ENCODE peak calls at places on chromosomes 12 and 14, in five cellular contexts. K is progenitor cell of endocrine pancreas; X is hypothalamus; I is neural crest cell; P is activated T-helper 1 cell treated with anti-CD3 and anti-CD28 coated beads, Interleukin-12 subunit alpha, Interleukin-12 subunit beta, Interleukin-2, Interleukin-4 antibody, amounts not matched to agents 30 ng/mL and 10 ng/mL and 1 ng/mL, durations not matched to agents 14 hours and 24 hours and 36 hours. B is an unnamed sample.

GRCh38 chr14:89060191-89060590 is 235.7 kb downstream of the TTC8 start:
- DNase-seq in K (no peak), P (no peak), X (no peak), I (no peak), B (peak; percentile 47)

GRCh38 chr12:106760184-106760531 is 14.3 kb upstream of the RIC8B start:
- DNase-seq in K (no peak), P (peak; percentile 14), I (peak; percentile 40), X (peak; percentile 6), B (no peak)

GRCh38 chr12:68791897-68792481 is 16.0 kb upstream of the MDM2 start:
- DNase-seq in I (no peak), P (no peak), X (no peak), K (no peak), B (no peak)

GRCh38 chr12:65998536-65999530 is 131.7 kb downstream of the LLPH start:
- DNase-seq in I (no peak), P (no peak), K (no peak), X (no peak), B (no peak)

GRCh38 chr12:94867066-94867855 is 136.2 kb downstream of the NDUFA12 start:
- DNase-seq in K (no peak), X (no peak), I (no peak), P (no peak), B (no peak)

GRCh38 chr14:91413547-91414474 is 3.8 kb downstream of the CCDC88C start:
- DNase-seq in I (no peak), K (peak; percentile 62), X (no peak), P (no peak), B (no peak)

GRCh38 chr14:90556050-90556477 is 159.2 kb downstream of the CALM1 start:
- DNase-seq in K (peak; percentile 34), I (peak; percentile 52), P (no peak), X (peak; percentile 63), B (peak; percentile 32)

GRCh38 chr12:25764892-25765291 is 193.6 kb upstream of the RASSF8 start:
- DNase-seq in I (no peak), P (no peak), X (no peak), K (no peak), B (peak; percentile 55)

GRCh38 chr14:64423987-64424386 is 35.8 kb downstream of the MTHFD1 start:
- DNase-seq in P (no peak), X (no peak), K (no peak), I (no peak), B (peak; percentile 66)

GRCh38 chr12:30599631-30600030 is 96.0 kb downstream of the IPO8 start:
- DNase-seq in I (no peak), X (no peak), P (no peak), K (no peak), B (peak; percentile 38)

GRCh38 chr12:127680516-127680915 is 586.5 kb upstream of the TMEM132C start:
- DNase-seq in P (no peak), I (no peak), X (no peak), K (no peak), B (peak; percentile 18)